ENCODE peak calls at places on chromosomes 6 and 20, in five cellular contexts. T is hypothalamus, X is skeletal muscle cell, W is ACHN, P is cerebellar nuclear complex. B is an unnamed sample.

GRCh38 chr6:115441671-115442070 is 619.0 kb downstream of the FRK start:
- DNase-seq in T (no peak), W (no peak), X (peak; percentile 0), P (no peak), B (no peak)

GRCh38 chr6:116530436-116530835 is 15.0 kb downstream of the TRAPPC3L start:
- DNase-seq in T (no peak), P (no peak), W (no peak), X (no peak), B (no peak)

GRCh38 chr20:58077282-58077681 is 151.2 kb downstream of the ANKRD60 start:
- DNase-seq in X (no peak), P (no peak), W (no peak), T (no peak), B (no peak)

GRCh38 chr6:138194221-138194620 is 24.1 kb downstream of the PBOV1 start:
- DNase-seq in P (peak; percentile 31), X (no peak), W (no peak), T (no peak), B (no peak)

GRCh38 chr20:21499641-21500040 is 14.2 kb downstream of the NKX2-2 start:
- DNase-seq in X (no peak), T (no peak), P (no peak), W (no peak), B (no peak)

GRCh38 chr6:157853902-157854481 is 30.9 kb downstream of the SNX9 start:
- DNase-seq in X (no peak), T (no peak), P (no peak), W (no peak), B (no peak)

GRCh38 chr6:72621243-72622093 is at the start of gene KCNQ5:
- DNase-seq in W (peak; percentile 13), X (no peak), P (no peak), T (peak; percentile 33), B (peak; percentile 28)

GRCh38 chr6:135346747-135347146 is 150.8 kb downstream of the AHI1 start:
- DNase-seq in W (no peak), X (no peak), P (no peak), T (no peak), B (no peak)

GRCh38 chr6:56144538-56145324 is 102.6 kb downstream of the COL21A1 start:
- DNase-seq in X (peak; percentile 69), W (peak; percentile 11), P (no peak), T (no peak), B (no peak)

GRCh38 chr6:104527761-104528415 is 331.8 kb downstream of the HACE1 start:
- DNase-seq in X (no peak), T (no peak), W (no peak), P (peak; percentile 37), B (peak; percentile 39)

GRCh38 chr20:58001381-58001780 is 227.1 kb downstream of the ANKRD60 start:
- DNase-seq in T (no peak), X (no peak), W (no peak), P (peak; percentile 43), B (no peak)

GRCh38 chr20:32457476-32457986 is 99.4 kb downstream of the ASXL1 start:
- DNase-seq in W (peak; percentile 77), P (peak; percentile 22), T (peak; percentile 54), X (no peak), B (peak; percentile 77)

GRCh38 chr6:25660512-25660911 is 8.5 kb downstream of the SCGN start:
- DNase-seq in X (peak; percentile 46), P (no peak), T (no peak), W (peak; percentile 78), B (no peak)

GRCh38 chr6:111382476-111383294 is 100.3 kb downstream of the REV3L start:
- DNase-seq in T (no peak), X (no peak), P (no peak), W (no peak), B (peak; percentile 34)

GRCh38 chr20:58817748-58818147 is 33.0 kb downstream of the GNAS-AS1 start:
- DNase-seq in X (no peak), T (no peak), W (no peak), P (no peak), B (no peak)

GRCh38 chr6:149642829-149643580 is 5.5 kb downstream of the KATNA1 start:
- DNase-seq in X (no peak), W (no peak), T (no peak), P (no peak), B (no peak)

GRCh38 chr6:117404548-117404947 is 21.2 kb downstream of the ROS1 start:
- DNase-seq in P (no peak), T (no peak), W (no peak), X (no peak), B (no peak)

GRCh38 chr6:81962198-81962597 is 209.7 kb upstream of the TENT5A start:
- DNase-seq in T (no peak), W (no peak), X (peak; percentile 23), P (no peak), B (no peak)

GRCh38 chr20:12252793-12253192 is 335.1 kb downstream of the BTBD3 start:
- DNase-seq in T (no peak), X (no peak), W (no peak), P (no peak), B (no peak)